ENCODE peak calls at places on chromosomes 6 and 20, in nine cellular contexts. One of them, this sample, is unnamed.
A peak's percentile ranks its signal among the peaks of the same experiment; 100 is the strongest.

GRCh38 chr6:40713002-40713719 is 126.0 kb upstream of the LRFN2 start:
- DNase-seq in hepatocyte: no peak
- DNase-seq in BE2C: no peak
- DNase-seq in fibroblast of the aortic adventitia: no peak
- DNase-seq in pancreas: no peak
- DNase-seq in tibial nerve: no peak
- DNase-seq in cardiac fibroblast: no peak
- DNase-seq in GM12865: no peak
- DNase-seq in fibroblast of mammary gland: no peak
- DNase-seq in this sample: no peak

GRCh38 chr6:110567957-110568696 is 91.7 kb upstream of the SLC22A16 start:
- DNase-seq in pancreas: no peak
- DNase-seq in fibroblast of mammary gland: no peak
- DNase-seq in cardiac fibroblast: no peak
- DNase-seq in GM12865: peak; percentile 23
- DNase-seq in tibial nerve: no peak
- DNase-seq in hepatocyte: no peak
- DNase-seq in BE2C: no peak
- DNase-seq in fibroblast of the aortic adventitia: no peak
- DNase-seq in this sample: no peak

GRCh38 chr6:133218831-133219230 is 22.3 kb upstream of the EYA4 start:
- DNase-seq in tibial nerve: no peak
- DNase-seq in fibroblast of mammary gland: no peak
- DNase-seq in pancreas: no peak
- DNase-seq in fibroblast of the aortic adventitia: no peak
- DNase-seq in GM12865: no peak
- DNase-seq in hepatocyte: no peak
- DNase-seq in cardiac fibroblast: no peak
- DNase-seq in BE2C: no peak
- DNase-seq in this sample: peak; percentile 63

GRCh38 chr6:163675611-163676010 is 261.1 kb downstream of the QKI start:
- DNase-seq in fibroblast of mammary gland: no peak
- DNase-seq in pancreas: no peak
- DNase-seq in BE2C: no peak
- DNase-seq in tibial nerve: no peak
- DNase-seq in cardiac fibroblast: no peak
- DNase-seq in hepatocyte: no peak
- DNase-seq in fibroblast of the aortic adventitia: no peak
- DNase-seq in GM12865: no peak
- DNase-seq in this sample: no peak

GRCh38 chr6:140441256-140441655 is 1066.8 kb upstream of the CITED2 start:
- DNase-seq in cardiac fibroblast: peak; percentile 71
- DNase-seq in pancreas: peak; percentile 30
- DNase-seq in BE2C: peak; percentile 50
- DNase-seq in hepatocyte: peak; percentile 76
- DNase-seq in GM12865: peak; percentile 41
- DNase-seq in fibroblast of the aortic adventitia: peak; percentile 41
- DNase-seq in fibroblast of mammary gland: peak; percentile 48
- DNase-seq in tibial nerve: peak; percentile 42
- DNase-seq in this sample: no peak

GRCh38 chr20:48686238-48687096 is 141.3 kb downstream of the PREX1 start:
- DNase-seq in cardiac fibroblast: peak; percentile 90
- DNase-seq in pancreas: no peak
- DNase-seq in fibroblast of mammary gland: peak; percentile 52
- DNase-seq in tibial nerve: no peak
- DNase-seq in fibroblast of the aortic adventitia: peak; percentile 90
- DNase-seq in hepatocyte: peak; percentile 60
- DNase-seq in BE2C: peak; percentile 40
- DNase-seq in GM12865: no peak
- DNase-seq in this sample: no peak

GRCh38 chr6:89430563-89430962 is 2.4 kb upstream of the ANKRD6 start:
- DNase-seq in GM12865: no peak
- DNase-seq in fibroblast of mammary gland: no peak
- DNase-seq in BE2C: no peak
- DNase-seq in cardiac fibroblast: no peak
- DNase-seq in tibial nerve: no peak
- DNase-seq in fibroblast of the aortic adventitia: peak; percentile 49
- DNase-seq in hepatocyte: no peak
- DNase-seq in pancreas: peak; percentile 38
- DNase-seq in this sample: no peak

GRCh38 chr20:53827996-53828672 is 234.5 kb upstream of the ZNF217 start:
- DNase-seq in cardiac fibroblast: peak; percentile 100
- DNase-seq in fibroblast of mammary gland: peak; percentile 100
- DNase-seq in pancreas: no peak
- DNase-seq in tibial nerve: no peak
- DNase-seq in fibroblast of the aortic adventitia: peak; percentile 99
- DNase-seq in hepatocyte: peak; percentile 67
- DNase-seq in GM12865: no peak
- DNase-seq in BE2C: no peak
- DNase-seq in this sample: peak; percentile 97

GRCh38 chr6:105680131-105680530 is 277.2 kb upstream of the PREP start:
- DNase-seq in hepatocyte: no peak
- DNase-seq in fibroblast of the aortic adventitia: no peak
- DNase-seq in BE2C: no peak
- DNase-seq in GM12865: no peak
- DNase-seq in fibroblast of mammary gland: no peak
- DNase-seq in cardiac fibroblast: no peak
- DNase-seq in pancreas: no peak
- DNase-seq in tibial nerve: no peak
- DNase-seq in this sample: peak; percentile 69

GRCh38 chr6:7154341-7155139 is 46.8 kb downstream of the RREB1 start:
- DNase-seq in hepatocyte: no peak
- DNase-seq in GM12865: peak; percentile 90
- DNase-seq in cardiac fibroblast: no peak
- DNase-seq in fibroblast of mammary gland: no peak
- DNase-seq in tibial nerve: no peak
- DNase-seq in fibroblast of the aortic adventitia: no peak
- DNase-seq in BE2C: no peak
- DNase-seq in pancreas: no peak
- DNase-seq in this sample: no peak

GRCh38 chr6:111835807-111836206 is 37.4 kb downstream of the FYN start:
- DNase-seq in fibroblast of mammary gland: no peak
- DNase-seq in tibial nerve: no peak
- DNase-seq in BE2C: no peak
- DNase-seq in GM12865: no peak
- DNase-seq in hepatocyte: no peak
- DNase-seq in fibroblast of the aortic adventitia: no peak
- DNase-seq in pancreas: no peak
- DNase-seq in cardiac fibroblast: no peak
- DNase-seq in this sample: no peak
- H3K4me3 ChIP-seq in fibroblast of mammary gland: no peak overlapping the region
- H3K4me3 ChIP-seq in tibial nerve: no peak overlapping the region
- H3K4me3 ChIP-seq in BE2C: no peak overlapping the region
- H3K4me3 ChIP-seq in GM12865: no peak overlapping the region
- H3K4me3 ChIP-seq in hepatocyte: no peak overlapping the region
- H3K4me3 ChIP-seq in fibroblast of the aortic adventitia: no peak overlapping the region
- H3K4me3 ChIP-seq in pancreas: no peak overlapping the region
- H3K4me3 ChIP-seq in cardiac fibroblast: no peak overlapping the region
- H3K4me3 ChIP-seq in this sample: no peak overlapping the region

DNA sequence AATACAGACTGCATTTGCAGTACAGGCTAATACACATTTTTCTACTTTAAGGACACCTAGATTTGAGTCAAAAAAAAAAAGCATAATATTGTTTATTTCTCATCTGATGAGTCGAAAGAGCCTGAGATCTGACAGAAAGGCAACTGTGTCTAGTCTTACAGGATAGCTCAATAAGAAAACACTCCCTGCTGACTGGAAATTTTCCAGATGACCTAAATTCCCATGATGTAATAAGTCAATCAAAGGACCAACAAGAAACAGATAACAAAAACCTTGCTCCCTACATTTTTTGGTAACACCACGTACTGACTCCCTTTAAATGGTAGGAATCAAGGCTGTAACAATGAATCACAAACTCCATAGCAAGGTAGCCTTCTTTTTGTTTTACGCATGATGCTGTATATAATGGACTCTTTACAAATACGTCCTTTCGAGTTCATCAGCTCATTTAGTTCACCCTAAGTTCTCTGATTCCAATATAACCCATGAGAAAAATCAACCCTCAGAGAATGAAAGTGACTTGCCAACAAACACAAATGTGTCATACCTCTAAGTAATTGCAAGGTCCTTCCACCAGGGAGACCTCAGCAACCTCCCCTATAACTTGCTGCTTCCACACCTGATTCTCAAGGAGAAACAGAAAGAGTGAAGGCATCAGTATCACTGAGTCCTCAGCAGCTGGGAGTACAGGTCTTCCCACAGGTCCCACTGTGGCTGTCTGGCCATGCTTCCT is 12.1 kb downstream of the TBX18 start:
- DNase-seq in hepatocyte: no peak
- DNase-seq in fibroblast of the aortic adventitia: no peak
- DNase-seq in tibial nerve: no peak
- DNase-seq in cardiac fibroblast: peak; percentile 78
- DNase-seq in fibroblast of mammary gland: peak; percentile 63
- DNase-seq in pancreas: no peak
- DNase-seq in GM12865: no peak
- DNase-seq in BE2C: no peak
- DNase-seq in this sample: no peak
- TF ChIP-seq CTCF in hepatocyte: no peak
- TF ChIP-seq CTCF in fibroblast of the aortic adventitia: no peak
- TF ChIP-seq CTCF in tibial nerve: no peak
- TF ChIP-seq CTCF in cardiac fibroblast: peak; percentile 53
- TF ChIP-seq CTCF in fibroblast of mammary gland: peak; percentile 27
- TF ChIP-seq CTCF in pancreas: no peak
- TF ChIP-seq CTCF in GM12865: no peak
- TF ChIP-seq CTCF in BE2C: no peak
- TF ChIP-seq CTCF in this sample: peak; percentile 5

GRCh38 chr20:59151820-59152219 is 11.8 kb upstream of the ZNF831 start:
- DNase-seq in BE2C: no peak
- DNase-seq in fibroblast of mammary gland: no peak
- DNase-seq in fibroblast of the aortic adventitia: no peak
- DNase-seq in hepatocyte: no peak
- DNase-seq in cardiac fibroblast: no peak
- DNase-seq in tibial nerve: no peak
- DNase-seq in pancreas: no peak
- DNase-seq in GM12865: no peak
- DNase-seq in this sample: no peak

GRCh38 chr20:59151391-59151790 is 12.2 kb upstream of the ZNF831 start:
- DNase-seq in GM12865: no peak
- DNase-seq in pancreas: no peak
- DNase-seq in hepatocyte: no peak
- DNase-seq in tibial nerve: no peak
- DNase-seq in fibroblast of mammary gland: no peak
- DNase-seq in fibroblast of the aortic adventitia: no peak
- DNase-seq in BE2C: no peak
- DNase-seq in cardiac fibroblast: no peak
- DNase-seq in this sample: no peak

GRCh38 chr20:59153832-59154231 is 9.8 kb upstream of the ZNF831 start:
- DNase-seq in BE2C: no peak
- DNase-seq in pancreas: no peak
- DNase-seq in tibial nerve: no peak
- DNase-seq in cardiac fibroblast: no peak
- DNase-seq in fibroblast of mammary gland: no peak
- DNase-seq in fibroblast of the aortic adventitia: no peak
- DNase-seq in hepatocyte: no peak
- DNase-seq in GM12865: no peak
- DNase-seq in this sample: no peak

GRCh38 chr20:59153355-59153681 is 10.3 kb upstream of the ZNF831 start:
- DNase-seq in cardiac fibroblast: no peak
- DNase-seq in pancreas: no peak
- DNase-seq in BE2C: no peak
- DNase-seq in GM12865: no peak
- DNase-seq in fibroblast of mammary gland: no peak
- DNase-seq in tibial nerve: no peak
- DNase-seq in fibroblast of the aortic adventitia: no peak
- DNase-seq in hepatocyte: no peak
- DNase-seq in this sample: no peak

DNA sequence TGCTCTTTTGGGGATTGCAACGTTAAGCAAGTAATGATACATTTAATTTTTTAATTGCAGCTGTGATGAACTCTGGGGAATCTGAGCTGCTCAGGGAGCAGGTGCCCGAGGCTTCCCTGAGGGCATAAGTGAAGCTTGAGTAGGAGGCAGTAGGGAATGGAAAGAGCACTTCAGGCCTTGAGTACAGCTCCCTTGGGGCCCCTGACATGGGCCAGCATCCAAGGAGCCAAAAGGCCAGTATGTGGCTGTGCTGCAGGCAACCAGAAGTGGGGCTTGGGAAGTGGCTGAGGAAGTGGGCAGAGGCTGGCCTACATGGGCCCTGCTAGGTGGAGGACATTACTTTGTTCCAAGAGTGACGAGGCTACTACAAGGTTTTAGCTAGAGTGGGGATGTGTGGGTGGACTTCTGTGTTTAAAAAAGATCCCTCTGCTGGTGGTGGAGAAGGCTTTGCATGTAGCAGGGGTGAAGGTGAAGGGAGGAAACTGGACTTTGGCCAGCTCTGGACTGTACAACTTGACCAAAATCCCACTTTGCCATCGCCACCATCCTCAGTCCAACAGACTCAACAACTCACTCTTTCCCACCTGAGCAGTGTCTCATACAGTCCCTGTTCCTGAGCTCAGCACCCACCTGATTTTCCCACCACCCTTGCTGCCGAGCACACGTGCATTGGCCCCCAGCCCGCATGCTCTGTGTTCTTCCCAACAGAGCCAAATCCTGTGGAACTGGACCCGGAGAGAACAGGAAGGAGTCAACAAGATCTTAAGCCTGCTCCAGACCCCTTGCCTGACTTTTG is 10.9 kb upstream of the ZNF831 start:
- DNase-seq in GM12865: no peak
- DNase-seq in pancreas: no peak
- DNase-seq in hepatocyte: no peak
- DNase-seq in BE2C: no peak
- DNase-seq in fibroblast of the aortic adventitia: no peak
- DNase-seq in tibial nerve: no peak
- DNase-seq in cardiac fibroblast: no peak
- DNase-seq in fibroblast of mammary gland: no peak
- DNase-seq in this sample: no peak
- H3K4me3 ChIP-seq in GM12865: no peak overlapping the region
- H3K4me3 ChIP-seq in pancreas: no peak overlapping the region
- H3K4me3 ChIP-seq in hepatocyte: no peak overlapping the region
- H3K4me3 ChIP-seq in BE2C: no peak overlapping the region
- H3K4me3 ChIP-seq in fibroblast of the aortic adventitia: no peak overlapping the region
- H3K4me3 ChIP-seq in tibial nerve: no peak overlapping the region
- H3K4me3 ChIP-seq in cardiac fibroblast: no peak overlapping the region
- H3K4me3 ChIP-seq in fibroblast of mammary gland: no peak overlapping the region
- H3K4me3 ChIP-seq in this sample: no peak overlapping the region

DNA sequence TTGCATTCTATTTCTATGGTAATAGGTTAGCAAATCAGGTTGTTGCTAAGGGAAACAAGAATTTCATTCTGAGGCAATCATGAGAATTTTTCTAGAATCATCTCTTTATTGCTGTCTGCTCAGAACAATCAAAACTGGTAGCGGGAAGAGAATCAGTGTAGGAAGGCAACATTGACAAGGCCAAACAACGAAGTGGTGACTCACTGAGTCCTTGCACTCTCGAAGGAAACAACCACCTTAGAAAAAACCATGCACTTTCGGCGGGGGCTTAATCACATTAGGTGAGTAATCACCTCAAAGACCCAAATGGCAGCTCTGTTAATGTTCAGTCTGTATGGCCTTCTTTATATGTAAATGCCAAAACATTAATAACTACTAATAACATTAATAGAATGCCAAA is 78.8 kb upstream of the MAP7 start:
- DNase-seq in fibroblast of mammary gland: no peak
- DNase-seq in cardiac fibroblast: no peak
- DNase-seq in BE2C: no peak
- DNase-seq in tibial nerve: no peak
- DNase-seq in pancreas: no peak
- DNase-seq in hepatocyte: no peak
- DNase-seq in GM12865: no peak
- DNase-seq in fibroblast of the aortic adventitia: no peak
- DNase-seq in this sample: peak; percentile 53
- TF ChIP-seq CTCF in fibroblast of mammary gland: no peak
- TF ChIP-seq CTCF in cardiac fibroblast: no peak
- TF ChIP-seq CTCF in BE2C: no peak
- TF ChIP-seq CTCF in tibial nerve: no peak
- TF ChIP-seq CTCF in pancreas: no peak
- TF ChIP-seq CTCF in hepatocyte: no peak
- TF ChIP-seq CTCF in GM12865: no peak
- TF ChIP-seq CTCF in fibroblast of the aortic adventitia: no peak
- TF ChIP-seq CTCF in this sample: no peak